ENCODE peak calls at places on chromosomes 13 and 19, in seven cellular contexts. One of them, this sample, is unnamed.

GRCh38 chr19:58218899-58219298 is 9.8 kb upstream of the ZNF544 start:
- DNase-seq in astrocyte of the spinal cord: no peak
- DNase-seq in left ventricle myocardium inferior: no peak
- DNase-seq in heart right ventricle: no peak
- DNase-seq in stomach: no peak
- DNase-seq in CD4-positive, alpha-beta T cell: no peak
- DNase-seq in fibroblast of pulmonary artery: peak; percentile 34
- DNase-seq in this sample: peak; percentile 56

GRCh38 chr13:21218351-21219043 is 42.0 kb downstream of the MRPL57 start:
- DNase-seq in left ventricle myocardium inferior: no peak
- DNase-seq in stomach: no peak
- DNase-seq in heart right ventricle: no peak
- DNase-seq in fibroblast of pulmonary artery: no peak
- DNase-seq in astrocyte of the spinal cord: no peak
- DNase-seq in CD4-positive, alpha-beta T cell: no peak
- DNase-seq in this sample: peak; percentile 85

GRCh38 chr13:50358221-50358620 is 343.0 kb downstream of the KCNRG start:
- DNase-seq in left ventricle myocardium inferior: no peak
- DNase-seq in CD4-positive, alpha-beta T cell: no peak
- DNase-seq in heart right ventricle: no peak
- DNase-seq in astrocyte of the spinal cord: peak; percentile 35
- DNase-seq in fibroblast of pulmonary artery: peak; percentile 13
- DNase-seq in stomach: no peak
- DNase-seq in this sample: no peak

GRCh38 chr19:54186934-54187381 is 2.4 kb downstream of the MBOAT7 start:
- DNase-seq in heart right ventricle: no peak
- DNase-seq in CD4-positive, alpha-beta T cell: no peak
- DNase-seq in stomach: peak; percentile 59
- DNase-seq in left ventricle myocardium inferior: no peak
- DNase-seq in fibroblast of pulmonary artery: no peak
- DNase-seq in astrocyte of the spinal cord: no peak
- DNase-seq in this sample: no peak

GRCh38 chr13:27293873-27294515 is 23.4 kb downstream of the RASL11A start:
- DNase-seq in stomach: no peak
- DNase-seq in left ventricle myocardium inferior: no peak
- DNase-seq in astrocyte of the spinal cord: no peak
- DNase-seq in fibroblast of pulmonary artery: no peak
- DNase-seq in heart right ventricle: no peak
- DNase-seq in CD4-positive, alpha-beta T cell: no peak
- DNase-seq in this sample: no peak

GRCh38 chr13:47794963-47795362 is 206.1 kb downstream of the SUCLA2 start:
- DNase-seq in stomach: no peak
- DNase-seq in CD4-positive, alpha-beta T cell: no peak
- DNase-seq in left ventricle myocardium inferior: no peak
- DNase-seq in astrocyte of the spinal cord: no peak
- DNase-seq in fibroblast of pulmonary artery: peak; percentile 27
- DNase-seq in heart right ventricle: no peak
- DNase-seq in this sample: peak; percentile 2

GRCh38 chr19:48506138-48506733 is 5.4 kb downstream of the LMTK3 start:
- DNase-seq in CD4-positive, alpha-beta T cell: no peak
- DNase-seq in stomach: no peak
- DNase-seq in left ventricle myocardium inferior: no peak
- DNase-seq in astrocyte of the spinal cord: peak; percentile 33
- DNase-seq in heart right ventricle: no peak
- DNase-seq in fibroblast of pulmonary artery: peak; percentile 70
- DNase-seq in this sample: peak; percentile 65

GRCh38 chr19:12840091-12841079 is 2.1 kb downstream of the MAST1 start:
- DNase-seq in stomach: peak; percentile 71
- DNase-seq in heart right ventricle: peak; percentile 38
- DNase-seq in astrocyte of the spinal cord: peak; percentile 39
- DNase-seq in fibroblast of pulmonary artery: peak; percentile 80
- DNase-seq in left ventricle myocardium inferior: peak; percentile 25
- DNase-seq in CD4-positive, alpha-beta T cell: no peak
- DNase-seq in this sample: peak; percentile 76

GRCh38 chr19:8490395-8490760 is 12.1 kb downstream of the PRAM1 start:
- DNase-seq in fibroblast of pulmonary artery: no peak
- DNase-seq in heart right ventricle: no peak
- DNase-seq in CD4-positive, alpha-beta T cell: no peak
- DNase-seq in left ventricle myocardium inferior: no peak
- DNase-seq in astrocyte of the spinal cord: no peak
- DNase-seq in stomach: no peak
- DNase-seq in this sample: no peak

GRCh38 chr19:19644054-19644388 is 564 bp upstream of the GMIP start:
- DNase-seq in stomach: no peak
- DNase-seq in heart right ventricle: no peak
- DNase-seq in left ventricle myocardium inferior: no peak
- DNase-seq in astrocyte of the spinal cord: no peak
- DNase-seq in fibroblast of pulmonary artery: no peak
- DNase-seq in CD4-positive, alpha-beta T cell: no peak
- DNase-seq in this sample: no peak

GRCh38 chr13:109945206-109945960 is 159.0 kb upstream of the IRS2 start:
- DNase-seq in astrocyte of the spinal cord: peak; percentile 63
- DNase-seq in left ventricle myocardium inferior: no peak
- DNase-seq in CD4-positive, alpha-beta T cell: no peak
- DNase-seq in fibroblast of pulmonary artery: peak; percentile 75
- DNase-seq in heart right ventricle: no peak
- DNase-seq in stomach: no peak
- DNase-seq in this sample: no peak

GRCh38 chr13:24688901-24689300 is 8.7 kb downstream of the ATP12A start:
- DNase-seq in left ventricle myocardium inferior: no peak
- DNase-seq in stomach: no peak
- DNase-seq in heart right ventricle: no peak
- DNase-seq in astrocyte of the spinal cord: no peak
- DNase-seq in CD4-positive, alpha-beta T cell: no peak
- DNase-seq in fibroblast of pulmonary artery: no peak
- DNase-seq in this sample: no peak

GRCh38 chr13:109869312-109870237 is 83.2 kb upstream of the IRS2 start:
- DNase-seq in astrocyte of the spinal cord: peak; percentile 50
- DNase-seq in left ventricle myocardium inferior: peak; percentile 81
- DNase-seq in stomach: peak; percentile 75
- DNase-seq in CD4-positive, alpha-beta T cell: no peak
- DNase-seq in fibroblast of pulmonary artery: peak; percentile 85
- DNase-seq in heart right ventricle: peak; percentile 81
- DNase-seq in this sample: peak; percentile 22

GRCh38 chr13:98334620-98335205 is 157.6 kb upstream of the RNF113B start:
- DNase-seq in astrocyte of the spinal cord: no peak
- DNase-seq in left ventricle myocardium inferior: no peak
- DNase-seq in heart right ventricle: no peak
- DNase-seq in fibroblast of pulmonary artery: no peak
- DNase-seq in stomach: no peak
- DNase-seq in CD4-positive, alpha-beta T cell: no peak
- DNase-seq in this sample: no peak

GRCh38 chr13:32214073-32214472 is 101.1 kb downstream of the ZAR1L start:
- DNase-seq in stomach: no peak
- DNase-seq in astrocyte of the spinal cord: no peak
- DNase-seq in CD4-positive, alpha-beta T cell: no peak
- DNase-seq in heart right ventricle: no peak
- DNase-seq in fibroblast of pulmonary artery: no peak
- DNase-seq in left ventricle myocardium inferior: no peak
- DNase-seq in this sample: no peak

GRCh38 chr13:48749144-48749543 is 95.4 kb downstream of the CYSLTR2 start:
- DNase-seq in heart right ventricle: no peak
- DNase-seq in CD4-positive, alpha-beta T cell: no peak
- DNase-seq in fibroblast of pulmonary artery: peak; percentile 66
- DNase-seq in astrocyte of the spinal cord: peak; percentile 71
- DNase-seq in stomach: no peak
- DNase-seq in left ventricle myocardium inferior: no peak
- DNase-seq in this sample: no peak

GRCh38 chr13:30450066-30450465 is 15.7 kb downstream of the HMGB1 start:
- DNase-seq in CD4-positive, alpha-beta T cell: no peak
- DNase-seq in heart right ventricle: no peak
- DNase-seq in astrocyte of the spinal cord: no peak
- DNase-seq in fibroblast of pulmonary artery: no peak
- DNase-seq in left ventricle myocardium inferior: no peak
- DNase-seq in stomach: no peak
- DNase-seq in this sample: no peak

GRCh38 chr13:77810891-77811290 is 107.7 kb downstream of the EDNRB start:
- DNase-seq in fibroblast of pulmonary artery: no peak
- DNase-seq in CD4-positive, alpha-beta T cell: no peak
- DNase-seq in left ventricle myocardium inferior: no peak
- DNase-seq in stomach: no peak
- DNase-seq in astrocyte of the spinal cord: no peak
- DNase-seq in heart right ventricle: no peak
- DNase-seq in this sample: no peak

GRCh38 chr19:2291185-2291751 is 9.3 kb upstream of the PEAK3 start:
- DNase-seq in stomach: no peak
- DNase-seq in CD4-positive, alpha-beta T cell: no peak
- DNase-seq in heart right ventricle: no peak
- DNase-seq in astrocyte of the spinal cord: no peak
- DNase-seq in left ventricle myocardium inferior: no peak
- DNase-seq in fibroblast of pulmonary artery: no peak
- DNase-seq in this sample: no peak

GRCh38 chr13:30720470-30720869 is 14.9 kb upstream of the ALOX5AP start:
- DNase-seq in stomach: no peak
- DNase-seq in CD4-positive, alpha-beta T cell: no peak
- DNase-seq in astrocyte of the spinal cord: no peak
- DNase-seq in fibroblast of pulmonary artery: no peak
- DNase-seq in left ventricle myocardium inferior: no peak
- DNase-seq in heart right ventricle: no peak
- DNase-seq in this sample: peak; percentile 66

GRCh38 chr13:34734932-34735331 is 207.1 kb upstream of the NBEA start:
- DNase-seq in fibroblast of pulmonary artery: no peak
- DNase-seq in astrocyte of the spinal cord: no peak
- DNase-seq in left ventricle myocardium inferior: no peak
- DNase-seq in stomach: no peak
- DNase-seq in heart right ventricle: no peak
- DNase-seq in CD4-positive, alpha-beta T cell: no peak
- DNase-seq in this sample: no peak

GRCh38 chr19:51501594-51502263 is at the start of gene SIGLEC12:
- DNase-seq in stomach: no peak
- DNase-seq in CD4-positive, alpha-beta T cell: no peak
- DNase-seq in heart right ventricle: no peak
- DNase-seq in astrocyte of the spinal cord: no peak
- DNase-seq in left ventricle myocardium inferior: peak; percentile 33
- DNase-seq in fibroblast of pulmonary artery: no peak
- DNase-seq in this sample: peak; percentile 9

DNA sequence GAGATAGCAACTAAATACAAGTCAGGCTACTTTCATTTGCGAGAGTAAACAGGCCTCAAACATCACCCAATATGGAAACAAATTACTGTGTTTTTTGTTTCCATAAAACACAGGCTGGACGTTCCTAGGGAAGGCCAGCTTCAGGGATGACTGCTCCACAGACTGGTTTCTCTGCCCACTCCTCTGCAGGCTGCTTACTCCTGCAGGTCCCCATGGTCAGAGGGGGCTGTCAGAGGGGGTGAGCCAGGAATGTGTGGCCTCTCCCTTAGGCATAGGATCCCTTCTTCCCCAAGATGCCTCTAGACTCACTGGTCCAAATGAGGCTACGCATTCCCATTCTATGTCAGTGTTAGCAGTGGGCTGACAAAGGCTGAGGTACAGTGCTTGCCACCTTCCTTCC is 229.9 kb downstream of the LHFPL6 start:
- DNase-seq in fibroblast of pulmonary artery: no peak
- DNase-seq in astrocyte of the spinal cord: no peak
- DNase-seq in heart right ventricle: no peak
- DNase-seq in stomach: no peak
- DNase-seq in CD4-positive, alpha-beta T cell: no peak
- DNase-seq in left ventricle myocardium inferior: no peak
- DNase-seq in this sample: no peak
- TF ChIP-seq CTCF in fibroblast of pulmonary artery: no peak
- TF ChIP-seq CTCF in astrocyte of the spinal cord: no peak
- TF ChIP-seq CTCF in heart right ventricle: no peak
- TF ChIP-seq CTCF in stomach: no peak
- TF ChIP-seq CTCF in CD4-positive, alpha-beta T cell: no peak
- TF ChIP-seq CTCF in left ventricle myocardium inferior: no peak
- TF ChIP-seq CTCF in this sample: no peak

GRCh38 chr13:42478531-42479156 is 95.3 kb upstream of the TNFSF11 start:
- DNase-seq in CD4-positive, alpha-beta T cell: no peak
- DNase-seq in fibroblast of pulmonary artery: peak; percentile 63
- DNase-seq in astrocyte of the spinal cord: peak; percentile 66
- DNase-seq in left ventricle myocardium inferior: no peak
- DNase-seq in heart right ventricle: no peak
- DNase-seq in stomach: no peak
- DNase-seq in this sample: peak; percentile 67
- TF ChIP-seq CTCF in CD4-positive, alpha-beta T cell: peak; percentile 27
- TF ChIP-seq CTCF in fibroblast of pulmonary artery: peak; percentile 73
- TF ChIP-seq CTCF in astrocyte of the spinal cord: peak; percentile 73
- TF ChIP-seq CTCF in left ventricle myocardium inferior: no peak
- TF ChIP-seq CTCF in heart right ventricle: no peak
- TF ChIP-seq CTCF in stomach: no peak
- TF ChIP-seq CTCF in this sample: peak; percentile 42

DNA sequence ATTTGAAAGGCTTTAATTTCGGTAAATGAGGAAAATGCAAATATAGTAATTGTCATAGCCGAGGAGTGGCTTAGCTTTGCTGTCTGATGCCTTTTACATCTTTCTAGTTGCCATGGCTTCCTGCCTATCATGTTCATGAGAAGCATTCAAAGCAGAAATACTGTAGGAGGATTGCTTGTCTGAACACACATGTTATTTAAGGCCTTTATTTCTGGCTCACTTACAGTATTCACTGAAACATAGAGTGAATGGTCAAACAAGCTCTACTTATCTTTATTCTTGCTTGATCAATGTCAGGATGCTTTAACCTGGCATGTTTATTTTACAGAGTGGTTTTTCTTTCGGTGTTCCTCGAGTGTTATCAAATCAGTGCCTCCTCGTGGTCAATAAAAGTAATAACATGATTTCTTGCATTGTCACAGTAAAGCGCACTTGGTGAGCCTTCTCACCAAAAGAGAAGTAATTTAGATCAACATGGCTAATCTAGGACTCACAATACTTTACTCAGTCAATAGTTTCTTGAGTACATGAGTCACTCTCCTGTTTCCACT is 73.5 kb upstream of the PCDH17 start:
- DNase-seq in fibroblast of pulmonary artery: peak; percentile 11
- DNase-seq in stomach: no peak
- DNase-seq in CD4-positive, alpha-beta T cell: no peak
- DNase-seq in astrocyte of the spinal cord: peak; percentile 3
- DNase-seq in left ventricle myocardium inferior: no peak
- DNase-seq in heart right ventricle: no peak
- DNase-seq in this sample: no peak
- TF ChIP-seq CTCF in fibroblast of pulmonary artery: peak; percentile 22
- TF ChIP-seq CTCF in stomach: no peak
- TF ChIP-seq CTCF in CD4-positive, alpha-beta T cell: no peak
- TF ChIP-seq CTCF in astrocyte of the spinal cord: no peak
- TF ChIP-seq CTCF in left ventricle myocardium inferior: no peak
- TF ChIP-seq CTCF in heart right ventricle: no peak
- TF ChIP-seq CTCF in this sample: peak; percentile 7

GRCh38 chr19:33248553-33248953 is 22.9 kb upstream of the SLC7A10 start:
- DNase-seq in CD4-positive, alpha-beta T cell: no peak
- DNase-seq in fibroblast of pulmonary artery: no peak
- DNase-seq in stomach: no peak
- DNase-seq in heart right ventricle: no peak
- DNase-seq in astrocyte of the spinal cord: no peak
- DNase-seq in left ventricle myocardium inferior: no peak
- DNase-seq in this sample: no peak

GRCh38 chr19:33247441-33247819 is 21.8 kb upstream of the SLC7A10 start:
- DNase-seq in stomach: no peak
- DNase-seq in CD4-positive, alpha-beta T cell: no peak
- DNase-seq in left ventricle myocardium inferior: no peak
- DNase-seq in fibroblast of pulmonary artery: no peak
- DNase-seq in heart right ventricle: no peak
- DNase-seq in astrocyte of the spinal cord: no peak
- DNase-seq in this sample: no peak

GRCh38 chr19:33248104-33248503 is 22.5 kb upstream of the SLC7A10 start:
- DNase-seq in heart right ventricle: no peak
- DNase-seq in left ventricle myocardium inferior: no peak
- DNase-seq in stomach: no peak
- DNase-seq in astrocyte of the spinal cord: no peak
- DNase-seq in CD4-positive, alpha-beta T cell: no peak
- DNase-seq in fibroblast of pulmonary artery: no peak
- DNase-seq in this sample: no peak

GRCh38 chr19:33246729-33247440 is 21.2 kb upstream of the SLC7A10 start:
- DNase-seq in fibroblast of pulmonary artery: no peak
- DNase-seq in stomach: no peak
- DNase-seq in CD4-positive, alpha-beta T cell: no peak
- DNase-seq in left ventricle myocardium inferior: no peak
- DNase-seq in astrocyte of the spinal cord: no peak
- DNase-seq in heart right ventricle: no peak
- DNase-seq in this sample: no peak

GRCh38 chr19:33245948-33246728 is 20.5 kb upstream of the SLC7A10 start:
- DNase-seq in fibroblast of pulmonary artery: peak; percentile 31
- DNase-seq in left ventricle myocardium inferior: peak; percentile 54
- DNase-seq in stomach: no peak
- DNase-seq in CD4-positive, alpha-beta T cell: no peak
- DNase-seq in heart right ventricle: peak; percentile 50
- DNase-seq in astrocyte of the spinal cord: no peak
- DNase-seq in this sample: peak; percentile 23
- TF ChIP-seq CTCF in fibroblast of pulmonary artery: peak; percentile 59
- TF ChIP-seq CTCF in left ventricle myocardium inferior: peak; percentile 49
- TF ChIP-seq CTCF in stomach: no peak
- TF ChIP-seq CTCF in CD4-positive, alpha-beta T cell: no peak
- TF ChIP-seq CTCF in heart right ventricle: peak; percentile 12
- TF ChIP-seq CTCF in astrocyte of the spinal cord: peak; percentile 51
- TF ChIP-seq CTCF in this sample: peak; percentile 50